ENCODE peak calls at places on chromosomes 7 and 10, in eight cellular contexts. F is HCT116, Q is heart left ventricle, N is sigmoid colon, Y is spleen, Z is Peyer's patch, J is breast epithelium, I is ovary. U is an unnamed sample.

GRCh38 chr7:34425631-34426384 is 232.2 kb upstream of the NPSR1 start:
- DNase-seq in F (no peak), Q (no peak), N (no peak), Y (no peak), Z (no peak), J (no peak), I (no peak), U (no peak)

GRCh38 chr10:16519908-16520861 is 1.5 kb downstream of the C1QL3 start:
- DNase-seq in F (no peak), Q (no peak), N (no peak), Y (no peak), Z (no peak), J (no peak), I (no peak), U (no peak)

GRCh38 chr10:8054243-8054497 is 318 bp upstream of the GATA3 start:
- DNase-seq in F (no peak), Q (no peak), N (no peak), Y (no peak), Z (no peak), J (no peak), I (no peak), U (no peak)

GRCh38 chr7:106313966-106314365 is 29.2 kb upstream of the NAMPT start:
- DNase-seq in F (no peak), Q (no peak), N (no peak), Y (no peak), Z (no peak), J (no peak), I (no peak), U (no peak)

GRCh38 chr7:65980478-65981250 is 1.3 kb downstream of the GUSB start:
- DNase-seq in F (no peak), Q (peak; percentile 72), N (peak; percentile 82), Y (peak; percentile 92), Z (peak; percentile 69), J (peak; percentile 37), I (no peak), U (no peak)

GRCh38 chr10:22479419-22479818 is 134.1 kb downstream of the SPAG6 start:
- DNase-seq in F (no peak), Q (peak; percentile 61), N (no peak), Y (no peak), Z (no peak), J (no peak), I (no peak), U (no peak)

GRCh38 chr10:5376450-5376849 is 11.7 kb downstream of the UCN3 start:
- DNase-seq in F (no peak), Q (no peak), N (no peak), Y (no peak), Z (no peak), J (no peak), I (no peak), U (no peak)

GRCh38 chr7:159370-160270 is 32.8 kb upstream of the FAM20C start:
- DNase-seq in F (no peak), Q (peak; percentile 18), N (no peak), Y (peak; percentile 76), Z (no peak), J (no peak), I (peak; percentile 48), U (no peak)

GRCh38 chr10:95437669-95438068 is 123.5 kb downstream of the SORBS1 start:
- DNase-seq in F (no peak), Q (peak; percentile 74), N (no peak), Y (no peak), Z (no peak), J (no peak), I (no peak), U (no peak)

DNA sequence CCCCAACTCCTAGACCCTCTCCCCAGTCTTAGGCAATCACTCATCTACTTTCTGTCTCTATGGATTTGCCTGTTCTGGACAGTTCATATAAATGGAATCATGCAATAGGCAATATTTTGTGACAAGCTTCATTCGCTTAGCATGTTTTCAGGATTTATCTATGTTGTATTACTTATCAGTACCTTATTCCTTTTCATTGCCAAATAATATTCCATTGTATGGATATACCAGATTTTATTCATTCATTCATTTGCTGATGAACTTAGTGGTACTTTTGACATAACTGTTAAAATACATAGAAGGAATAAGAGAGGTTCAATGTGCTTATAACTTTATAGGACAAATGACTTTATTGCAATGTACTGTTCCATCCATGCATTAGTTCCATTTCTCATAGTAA is 231.0 kb downstream of the SNX10 start:
- DNase-seq in F (no peak), Q (no peak), N (no peak), Y (no peak), Z (no peak), J (no peak), I (no peak), U (no peak)
- H3K4me3 ChIP-seq in F (no peak overlapping the region), Q (no peak overlapping the region), N (no peak overlapping the region), Y (no peak overlapping the region), Z (no peak overlapping the region), J (no peak overlapping the region), I (no peak overlapping the region), U (no peak overlapping the region)

GRCh38 chr10:79127151-79127961 is 58.6 kb downstream of the ZMIZ1 start:
- DNase-seq in F (peak; percentile 56), Q (peak; percentile 90), N (peak; percentile 90), Y (no peak), Z (peak; percentile 29), J (peak; percentile 63), I (peak; percentile 81), U (peak; percentile 98)
- TF ChIP-seq CTCF in F (no peak), Q (no peak), N (no peak), Y (no peak), Z (peak; percentile 14), J (no peak), I (no peak), U (no peak)

GRCh38 chr7:77797734-77798393 is 370 bp downstream of the TMEM60 start:
- DNase-seq in F (no peak), Q (peak; percentile 49), N (peak; percentile 74), Y (no peak), Z (no peak), J (no peak), I (no peak), U (no peak)

GRCh38 chr7:77800158-77800557 is 1.6 kb downstream of the PHTF2 start:
- DNase-seq in F (no peak), Q (no peak), N (no peak), Y (no peak), Z (no peak), J (no peak), I (no peak), U (no peak)

GRCh38 chr7:77799078-77799964 is 748 bp downstream of the PHTF2 start:
- DNase-seq in F (peak; percentile 6), Q (peak; percentile 44), N (peak; percentile 78), Y (peak; percentile 92), Z (peak; percentile 49), J (no peak), I (peak; percentile 73), U (peak; percentile 27)

GRCh38 chr7:77796960-77797359 is 1.3 kb downstream of the TMEM60 start:
- DNase-seq in F (no peak), Q (no peak), N (no peak), Y (no peak), Z (no peak), J (no peak), I (no peak), U (no peak)

DNA sequence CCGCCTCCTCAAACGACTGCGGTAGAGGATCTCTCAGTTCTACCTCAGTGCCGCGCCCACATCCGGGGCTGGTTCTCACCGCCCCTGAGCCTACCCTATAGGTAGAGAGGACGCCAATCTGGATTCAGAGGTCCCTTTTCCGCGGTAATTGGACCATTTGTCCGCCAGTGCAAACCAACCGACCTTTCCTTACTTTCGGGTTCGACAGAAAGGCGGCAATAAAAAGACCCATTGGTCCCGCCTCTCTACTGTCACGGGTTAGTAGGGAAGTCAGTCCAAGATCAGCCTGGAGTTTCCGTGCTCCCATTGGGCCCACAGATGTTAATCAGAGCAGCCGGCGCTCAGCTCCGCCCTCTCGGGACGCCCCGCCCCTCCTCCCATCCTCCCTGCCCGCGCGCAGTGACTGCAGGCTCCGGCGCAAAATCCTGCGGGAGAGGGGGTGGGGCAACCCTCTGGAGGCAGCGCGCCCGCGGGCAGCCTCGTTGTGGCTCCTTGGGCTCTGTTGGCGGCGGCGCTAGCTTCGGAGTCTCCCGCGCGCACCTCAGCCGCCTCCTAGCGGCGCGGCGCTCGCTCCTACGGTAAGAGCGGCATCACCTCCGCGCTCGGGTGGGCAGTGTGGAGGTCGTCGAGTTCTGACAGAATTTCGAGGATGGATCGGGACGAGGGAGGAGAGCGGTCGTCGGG is at the start of the genes PHTF2 and TMEM60:
- DNase-seq in F (peak; percentile 99), Q (peak; percentile 98), N (peak; percentile 99), Y (peak; percentile 98), Z (peak; percentile 96), J (peak; percentile 98), I (peak; percentile 99), U (peak; percentile 99)
- TF ChIP-seq POLR2A in F (peak; percentile 62), Q (no peak), N (no peak), Y (peak; percentile 87), Z (peak; percentile 73), J (peak; percentile 62), I (peak; percentile 58), U (peak; percentile 77)

DNA sequence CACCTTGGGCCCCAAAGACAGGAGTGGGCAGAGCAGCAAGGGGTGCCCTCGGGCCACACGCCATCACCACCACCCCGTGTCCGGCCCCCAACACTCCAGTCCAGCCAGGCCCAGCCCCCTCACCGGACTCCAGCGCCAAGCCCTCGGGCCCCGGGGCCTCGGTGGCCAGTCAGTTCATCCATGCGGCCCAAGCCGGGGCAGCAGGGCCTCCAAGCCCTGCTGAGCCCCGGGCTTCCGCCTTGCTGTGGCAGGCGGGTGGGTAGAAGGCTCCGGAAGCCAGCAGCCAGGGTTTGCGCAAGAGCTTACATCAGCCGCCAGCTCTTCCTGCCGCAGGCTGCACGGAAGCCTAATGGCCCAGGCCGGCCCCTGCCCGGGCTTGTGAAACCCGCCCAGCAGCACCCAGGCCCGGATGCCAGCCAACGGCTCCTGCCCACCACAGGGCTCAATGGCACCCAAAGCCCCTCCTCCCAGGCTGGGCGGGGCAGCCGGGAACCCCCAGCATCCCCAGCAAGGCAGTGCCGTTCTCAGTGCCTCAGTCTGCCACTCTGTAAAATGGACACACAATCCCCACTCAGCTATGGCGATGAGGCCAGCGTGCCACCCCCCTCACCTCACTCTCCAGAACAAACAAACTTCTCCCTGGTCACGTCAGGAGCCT is 26.5 kb downstream of the TNRC18 start:
- DNase-seq in F (peak; percentile 86), Q (peak; percentile 89), N (peak; percentile 94), Y (peak; percentile 99), Z (peak; percentile 87), J (peak; percentile 90), I (peak; percentile 68), U (peak; percentile 52)
- H3K4me3 ChIP-seq in F (peak overlapping the region; percentile 89), Q (peak overlapping the region; percentile 24), N (no peak overlapping the region), Y (peak overlapping the region; percentile 50), Z (peak overlapping the region; percentile 65), J (peak overlapping the region; percentile 74), I (peak overlapping the region; percentile 23), U (no peak overlapping the region)

GRCh38 chr7:98241674-98242241 is 10.3 kb downstream of the TECPR1 start:
- DNase-seq in F (no peak), Q (no peak), N (no peak), Y (no peak), Z (no peak), J (no peak), I (no peak), U (no peak)
- TF ChIP-seq CTCF in F (no peak), Q (no peak), N (no peak), Y (no peak), Z (no peak), J (no peak), I (no peak), U (no peak)

GRCh38 chr7:97016392-97017196 is 8.0 kb downstream of the DLX5 start:
- DNase-seq in F (no peak), Q (no peak), N (no peak), Y (no peak), Z (no peak), J (no peak), I (no peak), U (no peak)
- TF ChIP-seq POLR2A in F (no peak), Q (no peak), N (no peak), Y (no peak), Z (no peak), J (no peak), I (no peak), U (no peak)